ENCODE peak calls at places on chromosomes 12 and 14, in five cellular contexts. B, S, P, A and I are unnamed samples.

GRCh38 chr12:14213542-14213941 is 151.9 kb upstream of the ATF7IP start:
- DNase-seq in B (no peak), S (no peak), P (no peak), A (no peak), I (no peak)

GRCh38 chr14:24851406-24851805 is 198.5 kb downstream of the STXBP6 start:
- DNase-seq in B (no peak), S (no peak), P (no peak), A (no peak), I (no peak)

GRCh38 chr12:115553622-115554021 is 723.9 kb downstream of the MED13L start:
- DNase-seq in B (no peak), S (no peak), P (no peak), A (no peak), I (no peak)

GRCh38 chr12:110934093-110934852 is 13.9 kb upstream of the MYL2 start:
- DNase-seq in B (peak), S (no peak), P (peak), A (no peak), I (no peak)

GRCh38 chr12:51788876-51789275 is 59.6 kb downstream of the FIGNL2 start:
- DNase-seq in B (no peak), S (no peak), P (peak), A (no peak), I (no peak)

GRCh38 chr12:12705833-12706520 is 10.0 kb upstream of the GPR19 start:
- DNase-seq in B (no peak), S (peak), P (no peak), A (no peak), I (no peak)

GRCh38 chr12:578743-579449 is 84.3 kb downstream of the NINJ2 start:
- DNase-seq in B (peak), S (no peak), P (no peak), A (no peak), I (no peak)

GRCh38 chr12:62799126-62799736 is 135.7 kb downstream of the PPM1H start:
- DNase-seq in B (peak), S (peak), P (peak), A (peak), I (no peak)

GRCh38 chr12:123750159-123750656 is 11.9 kb upstream of the DNAH10 start:
- DNase-seq in B (no peak), S (no peak), P (no peak), A (no peak), I (no peak)

GRCh38 chr12:1835178-1836131 is 15.1 kb downstream of the LRTM2 start:
- DNase-seq in B (no peak), S (no peak), P (no peak), A (no peak), I (peak)

GRCh38 chr14:30291216-30291615 is 267.7 kb upstream of the G2E3 start:
- DNase-seq in B (no peak), S (no peak), P (peak), A (no peak), I (no peak)

GRCh38 chr14:22491683-22492483 is 97.1 kb downstream of the DAD1 start:
- DNase-seq in B (no peak), S (no peak), P (no peak), A (no peak), I (no peak)

GRCh38 chr12:24608637-24609285 is 340.1 kb downstream of the BCAT1 start:
- DNase-seq in B (no peak), S (no peak), P (no peak), A (no peak), I (no peak)

GRCh38 chr12:4107436-4107878 is 166.1 kb upstream of the CCND2 start:
- DNase-seq in B (peak), S (peak), P (peak), A (peak), I (no peak)

GRCh38 chr12:58950739-58951100 is 30.4 kb upstream of the LRIG3 start:
- DNase-seq in B (no peak), S (peak), P (no peak), A (no peak), I (no peak)

GRCh38 chr12:109878749-109879148 is 1.6 kb downstream of the GLTP start:
- DNase-seq in B (no peak), S (no peak), P (no peak), A (no peak), I (no peak)

GRCh38 chr12:108722992-108723766 is 8.1 kb downstream of the CORO1C start:
- DNase-seq in B (peak), S (no peak), P (peak), A (no peak), I (no peak)

GRCh38 chr14:21860172-21860571 is 186.6 kb upstream of the OR4E1 start:
- DNase-seq in B (peak), S (peak), P (peak), A (no peak), I (no peak)

GRCh38 chr12:123151679-123152454 is 977 bp upstream of the PITPNM2 start:
- DNase-seq in B (peak), S (no peak), P (no peak), A (no peak), I (no peak)

GRCh38 chr14:22485178-22485577 is 103.8 kb downstream of the DAD1 start:
- DNase-seq in B (no peak), S (no peak), P (no peak), A (no peak), I (no peak)

GRCh38 chr12:89376844-89377243 is 24.5 kb upstream of the DUSP6 start:
- DNase-seq in B (no peak), S (no peak), P (no peak), A (no peak), I (no peak)

GRCh38 chr14:22383515-22384166 is 205.4 kb downstream of the DAD1 start:
- DNase-seq in B (no peak), S (no peak), P (no peak), A (no peak), I (peak)

GRCh38 chr14:32319368-32320049 is 9.6 kb upstream of the AKAP6 start:
- DNase-seq in B (no peak), S (no peak), P (peak), A (no peak), I (no peak)

GRCh38 chr12:121181181-121181580 is 28.7 kb upstream of the P2RX4 start:
- DNase-seq in B (no peak), S (no peak), P (no peak), A (no peak), I (no peak)

GRCh38 chr14:61561144-61561543 is 134.2 kb upstream of the HIF1A start:
- DNase-seq in B (peak), S (no peak), P (no peak), A (no peak), I (no peak)

GRCh38 chr14:36293824-36294223 is 26.6 kb downstream of the MBIP start:
- DNase-seq in B (no peak), S (no peak), P (no peak), A (no peak), I (no peak)

GRCh38 chr12:13282861-13283260 is 86.3 kb downstream of the EMP1 start:
- DNase-seq in B (no peak), S (no peak), P (no peak), A (no peak), I (no peak)

GRCh38 chr14:57461777-57462320 is 31.8 kb downstream of the CCDC198 start:
- DNase-seq in B (peak), S (no peak), P (peak), A (no peak), I (no peak)

GRCh38 chr14:38113546-38113945 is 94.2 kb upstream of the SSTR1 start:
- DNase-seq in B (no peak), S (no peak), P (no peak), A (no peak), I (no peak)

GRCh38 chr14:23513466-23514008 is 38.0 kb downstream of the ZFHX2 start:
- DNase-seq in B (no peak), S (no peak), P (no peak), A (no peak), I (no peak)

GRCh38 chr12:19131020-19131431 is 1.5 kb downstream of the PLEKHA5 start:
- DNase-seq in B (peak), S (peak), P (peak), A (no peak), I (no peak)

GRCh38 chr12:100554608-100555077 is 18.8 kb upstream of the GAS2L3 start:
- DNase-seq in B (peak), S (peak), P (peak), A (peak), I (no peak)

GRCh38 chr12:25701290-25701689 is 148.2 kb upstream of the LMNTD1 start:
- DNase-seq in B (peak), S (no peak), P (peak), A (no peak), I (no peak)

GRCh38 chr14:31068235-31068634 is 42.1 kb upstream of the STRN3 start:
- DNase-seq in B (no peak), S (no peak), P (no peak), A (no peak), I (no peak)

GRCh38 chr12:118034429-118035193 is 18.1 kb downstream of the RFC5 start:
- DNase-seq in B (peak), S (peak), P (peak), A (no peak), I (no peak)

GRCh38 chr12:53722450-53723041 is 4.7 kb downstream of the CALCOCO1 start:
- DNase-seq in B (no peak), S (no peak), P (no peak), A (no peak), I (no peak)

GRCh38 chr12:111584959-111585358 is 14.2 kb downstream of the ATXN2 start:
- DNase-seq in B (no peak), S (no peak), P (peak), A (no peak), I (no peak)

GRCh38 chr12:127149226-127149964 is 1117.6 kb upstream of the TMEM132C start:
- DNase-seq in B (no peak), S (no peak), P (no peak), A (no peak), I (no peak)

GRCh38 chr12:94722664-94723063 is 72.3 kb upstream of the TMCC3 start:
- DNase-seq in B (no peak), S (no peak), P (no peak), A (no peak), I (no peak)

GRCh38 chr12:113762155-113762848 is 203.8 kb downstream of the RBM19 start:
- DNase-seq in B (no peak), S (no peak), P (no peak), A (no peak), I (no peak)

GRCh38 chr12:113757223-113758002 is 208.7 kb downstream of the RBM19 start:
- DNase-seq in B (no peak), S (no peak), P (peak), A (no peak), I (no peak)

GRCh38 chr12:113756609-113757008 is 209.5 kb downstream of the RBM19 start:
- DNase-seq in B (no peak), S (no peak), P (no peak), A (no peak), I (no peak)

GRCh38 chr12:113758165-113758924 is 207.8 kb downstream of the RBM19 start:
- DNase-seq in B (no peak), S (no peak), P (no peak), A (no peak), I (no peak)

DNA sequence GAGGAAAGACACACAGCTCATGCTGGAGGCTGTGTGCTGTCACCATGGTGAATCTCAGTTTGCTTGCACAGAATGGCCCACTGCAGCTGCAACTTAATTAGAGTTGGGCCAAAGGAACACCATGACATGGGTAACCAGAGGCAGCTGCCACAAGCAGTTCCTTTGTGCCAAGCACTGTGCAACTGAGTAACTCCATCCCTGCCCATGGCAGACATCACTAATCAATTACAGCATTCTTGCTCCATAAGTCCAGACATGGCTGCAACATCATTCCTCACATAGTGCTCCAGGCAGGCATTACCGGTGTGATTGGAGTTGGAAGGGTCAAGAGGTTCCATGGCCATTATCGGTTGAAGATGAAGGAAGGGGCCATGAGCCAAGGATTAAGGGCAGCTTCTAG is 207.0 kb downstream of the RBM19 start:
- DNase-seq in B (no peak), S (no peak), P (no peak), A (no peak), I (no peak)
- H3K4me3 ChIP-seq in B (no peak), S (no peak), P (no peak), A (no peak), I (no peak)

GRCh38 chr12:8692573-8692972 is 5.2 kb upstream of the RIMKLB start:
- DNase-seq in B (no peak), S (peak), P (peak), A (no peak), I (no peak)
- H3K4me3 ChIP-seq in B (no peak), S (no peak), P (no peak), A (no peak), I (no peak)

GRCh38 chr14:71539660-71540285 is 392.5 kb upstream of the RGS6 start:
- DNase-seq in B (no peak), S (no peak), P (no peak), A (no peak), I (no peak)
- H3K4me3 ChIP-seq in B (no peak), S (no peak), P (no peak), A (no peak), I (no peak)

GRCh38 chr12:5988088-5988487 is 43.0 kb upstream of the ANO2 start:
- DNase-seq in B (no peak), S (no peak), P (no peak), A (no peak), I (no peak)

GRCh38 chr12:5988659-5989116 is 43.6 kb upstream of the ANO2 start:
- DNase-seq in B (peak), S (peak), P (peak), A (peak), I (peak)

GRCh38 chr12:5989621-5990020 is 44.6 kb upstream of the ANO2 start:
- DNase-seq in B (no peak), S (no peak), P (no peak), A (no peak), I (no peak)

GRCh38 chr12:5985471-5985870 is 40.4 kb upstream of the ANO2 start:
- DNase-seq in B (no peak), S (no peak), P (no peak), A (no peak), I (no peak)

GRCh38 chr12:5987573-5987972 is 42.5 kb upstream of the ANO2 start:
- DNase-seq in B (no peak), S (no peak), P (no peak), A (no peak), I (no peak)
- H3K4me3 ChIP-seq in B (no peak), S (no peak), P (no peak), A (no peak), I (no peak)

GRCh38 chr14:100568998-100569733 is 18.1 kb downstream of the BEGAIN start:
- DNase-seq in B (no peak), S (no peak), P (no peak), A (no peak), I (no peak)
- H3K4me3 ChIP-seq in B (peak), S (no peak), P (no peak), A (peak), I (peak)

GRCh38 chr12:55940065-55940732 is 9.2 kb downstream of the DGKA start:
- DNase-seq in B (peak), S (peak), P (peak), A (peak), I (peak)
- H3K4me3 ChIP-seq in B (no peak), S (no peak), P (no peak), A (no peak), I (no peak)

GRCh38 chr14:69170848-69171247 is 17.9 kb upstream of the DCAF5 start:
- DNase-seq in B (no peak), S (no peak), P (peak), A (no peak), I (no peak)

GRCh38 chr14:69175130-69175529 is 16.2 kb upstream of the EXD2 start:
- DNase-seq in B (no peak), S (no peak), P (no peak), A (no peak), I (no peak)

DNA sequence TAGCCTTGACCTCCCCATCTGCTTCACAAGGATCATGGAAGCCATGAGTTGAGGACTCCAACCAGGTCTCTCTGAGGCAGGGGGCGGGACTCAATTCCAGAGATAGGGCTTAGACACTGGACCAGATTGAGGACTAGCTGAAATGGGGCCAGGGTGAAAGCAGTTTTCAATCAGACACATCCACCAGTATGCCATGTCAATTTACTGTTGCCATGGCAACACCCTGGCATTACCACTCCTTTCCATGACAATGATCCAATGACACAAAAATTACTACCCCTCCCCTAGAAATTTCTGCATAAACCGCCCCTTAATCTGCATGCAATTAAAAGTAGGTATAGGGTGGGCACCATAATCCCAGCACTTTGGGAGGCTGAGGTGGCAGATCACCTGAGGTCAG is 18.6 kb upstream of the DCAF5 start:
- DNase-seq in B (no peak), S (no peak), P (no peak), A (no peak), I (no peak)
- H3K4me3 ChIP-seq in B (no peak), S (no peak), P (no peak), A (no peak), I (no peak)

DNA sequence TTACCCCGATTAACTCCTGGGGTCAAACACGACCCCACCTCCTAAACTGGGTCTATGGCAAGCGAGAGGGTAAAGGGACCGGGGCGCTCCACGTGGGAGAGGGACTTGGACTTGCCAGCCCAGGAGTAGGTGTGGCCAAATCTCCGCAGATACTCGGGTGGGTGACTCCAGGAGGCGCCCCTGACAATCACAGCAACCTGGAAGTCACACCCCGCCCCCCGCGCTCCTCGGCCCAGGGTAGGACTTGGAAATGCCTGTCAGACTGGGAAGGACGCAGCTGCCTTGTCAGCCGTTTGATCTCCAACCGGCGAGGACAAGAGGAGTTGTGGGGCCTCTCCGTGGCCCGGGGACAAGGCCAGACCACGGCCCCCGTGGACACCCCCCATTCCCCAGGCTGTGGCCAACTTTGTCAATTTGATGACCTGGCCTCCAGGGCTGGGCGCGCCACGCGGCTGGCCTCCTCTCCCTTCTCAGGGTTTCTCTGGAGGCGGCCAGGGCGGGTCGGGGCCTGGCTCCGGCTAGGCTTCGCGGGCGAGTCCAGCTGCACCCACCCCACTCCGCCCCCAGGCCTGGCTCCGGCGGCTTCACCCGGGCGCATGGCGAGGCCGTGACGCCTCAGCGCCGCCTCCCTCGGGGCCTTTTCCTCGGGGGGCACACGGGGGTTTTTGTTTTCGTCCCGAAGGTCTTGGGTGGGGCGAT is 1.2 kb upstream of the BCL11B start:
- DNase-seq in B (peak), S (peak), P (peak), A (no peak), I (no peak)
- H3K4me3 ChIP-seq in B (peak), S (no peak), P (peak), A (peak), I (peak)

DNA sequence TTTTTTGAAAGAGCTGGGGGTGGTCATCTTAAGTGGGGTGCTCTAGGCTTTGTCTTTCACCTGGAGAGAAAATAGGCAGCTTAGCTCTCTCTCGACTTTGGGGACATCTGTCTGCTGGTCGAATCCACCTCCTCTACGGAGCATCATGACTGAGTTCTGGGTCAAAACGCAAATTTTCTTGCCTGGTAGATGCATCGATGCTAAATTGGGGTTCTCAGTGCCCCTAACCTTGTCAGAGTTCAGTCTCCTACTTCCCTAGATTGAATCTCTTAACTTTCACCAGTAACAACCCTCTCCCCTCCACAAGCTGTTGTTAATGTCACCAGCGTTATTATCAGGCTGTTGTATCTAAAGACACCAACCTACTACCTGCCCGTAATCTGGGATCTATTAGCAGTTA is 682 bp downstream of the FLRT2 start:
- DNase-seq in B (no peak), S (no peak), P (no peak), A (no peak), I (no peak)
- H3K4me3 ChIP-seq in B (peak), S (no peak), P (peak), A (peak), I (peak)